ENCODE peak calls at places on chromosomes 5 and 9, in four cellular contexts. Q, J, D and O are unnamed samples.

GRCh38 chr5:150469718-150470470 is 20.4 kb upstream of the RPS14 start:
- DNase-seq in J (no peak), D (no peak), Q (no peak), O (no peak)

GRCh38 chr9:135608294-135608998 is 30.9 kb downstream of the GLT6D1 start:
- DNase-seq in D (no peak), Q (no peak), J (no peak), O (no peak)

GRCh38 chr5:74130141-74130897 is 504.3 kb downstream of the ARHGEF28 start:
- DNase-seq in J (no peak), Q (no peak), D (no peak), O (no peak)

GRCh38 chr9:129761293-129761900 is 8.6 kb upstream of the PTGES start:
- DNase-seq in J (no peak), D (no peak), Q (no peak), O (no peak)

GRCh38 chr5:112116372-112116771 is 302.7 kb downstream of the EPB41L4A start:
- DNase-seq in D (no peak), Q (no peak), J (peak; percentile 66), O (no peak)

GRCh38 chr9:20707708-20708107 is 23.6 kb downstream of the FOCAD start:
- DNase-seq in Q (no peak), D (no peak), J (no peak), O (no peak)

GRCh38 chr9:82252116-82252515 is 263.5 kb downstream of the SPATA31D1 start:
- DNase-seq in D (no peak), Q (no peak), J (no peak), O (no peak)

GRCh38 chr9:84315278-84315877 is 25.2 kb downstream of the SLC28A3 start:
- DNase-seq in Q (peak; percentile 32), J (no peak), D (peak; percentile 23), O (peak; percentile 73)

GRCh38 chr9:107737987-107738743 is 248.6 kb upstream of the KLF4 start:
- DNase-seq in Q (no peak), J (no peak), D (no peak), O (no peak)

GRCh38 chr9:113274474-113275146 is 762 bp downstream of the CDC26 start:
- DNase-seq in D (peak; percentile 69), Q (peak; percentile 68), J (peak; percentile 35), O (peak; percentile 91)

GRCh38 chr9:125325821-125326220 is 64.2 kb downstream of the GAPVD1 start:
- DNase-seq in Q (no peak), J (no peak), D (no peak), O (no peak)

GRCh38 chr9:127776195-127776918 is 2.1 kb downstream of the SH2D3C start:
- DNase-seq in D (no peak), Q (peak; percentile 83), J (no peak), O (peak; percentile 87)

GRCh38 chr5:172648008-172648359 is 6.9 kb downstream of the NEURL1B start:
- DNase-seq in D (no peak), Q (no peak), J (no peak), O (no peak)

GRCh38 chr5:172648755-172649154 is 7.7 kb downstream of the NEURL1B start:
- DNase-seq in J (no peak), D (no peak), Q (no peak), O (no peak)

GRCh38 chr5:172647341-172648007 is 6.4 kb downstream of the NEURL1B start:
- DNase-seq in J (no peak), D (no peak), Q (no peak), O (no peak)

GRCh38 chr5:172645271-172645670 is 4.2 kb downstream of the NEURL1B start:
- DNase-seq in Q (no peak), D (no peak), J (no peak), O (no peak)

GRCh38 chr5:172646716-172647285 is 5.7 kb downstream of the NEURL1B start:
- DNase-seq in D (peak; percentile 25), J (no peak), Q (peak; percentile 59), O (peak; percentile 77)
- H3K4me1 ChIP-seq in D (no peaks in the 10 kb centered on the region), J (no peaks in the 10 kb centered on the region), Q (no peaks in the 10 kb centered on the region), O (peaks cover 29% of the 10 kb centered on the region)

GRCh38 chr5:146338774-146339714 is at the start of gene POU4F3:
- DNase-seq in D (no peak), J (no peak), Q (no peak), O (peak; percentile 86)
- TF ChIP-seq CREB1 in D (no peak), J (no peak), Q (no peak), O (no peak)

GRCh38 chr5:96654209-96654608 is 8.0 kb upstream of the CAST start:
- DNase-seq in J (no peak), D (no peak), Q (no peak), O (no peak)

GRCh38 chr5:96655085-96655484 is 7.1 kb upstream of the CAST start:
- DNase-seq in D (no peak), Q (no peak), J (no peak), O (no peak)

GRCh38 chr5:96657068-96657467 is 5.1 kb upstream of the CAST start:
- DNase-seq in J (peak; percentile 61), Q (peak; percentile 56), D (peak; percentile 12), O (no peak)

GRCh38 chr5:96652769-96653455 is 9.3 kb upstream of the CAST start:
- DNase-seq in J (no peak), D (no peak), Q (no peak), O (peak; percentile 30)

GRCh38 chr5:96655506-96655905 is 6.7 kb upstream of the CAST start:
- DNase-seq in D (no peak), Q (no peak), J (no peak), O (no peak)
- H3K4me1 ChIP-seq in D (peaks cover 6% of the 10 kb centered on the region), Q (no peaks in the 10 kb centered on the region), J (peaks cover 7% of the 10 kb centered on the region), O (peaks cover 5% of the 10 kb centered on the region)

GRCh38 chr5:92353107-92354030 is 970.3 kb upstream of the ARRDC3 start:
- DNase-seq in D (peak; percentile 71), Q (no peak), J (no peak), O (no peak)
- TF ChIP-seq CREB1 in D (no peak), Q (no peak), J (no peak), O (no peak)